ENCODE peak calls at places on chromosome 21, in five cellular contexts. One of them, this sample, is unnamed.

GRCh38 chr21:41071410-41071809 is 96.5 kb upstream of the BACE2 start:
- DNase-seq in fibroblast of mammary gland: no peak
- DNase-seq in A673: no peak
- DNase-seq in left ventricle myocardium inferior: no peak
- DNase-seq in PC-9: no peak
- DNase-seq in this sample: no peak

GRCh38 chr21:20739421-20739820 is 258.8 kb upstream of the NCAM2 start:
- DNase-seq in PC-9: no peak
- DNase-seq in A673: peak
- DNase-seq in left ventricle myocardium inferior: no peak
- DNase-seq in fibroblast of mammary gland: no peak
- DNase-seq in this sample: no peak

GRCh38 chr21:34128124-34128523 is 54.7 kb downstream of the MRPS6 start:
- DNase-seq in fibroblast of mammary gland: no peak
- DNase-seq in left ventricle myocardium inferior: no peak
- DNase-seq in A673: no peak
- DNase-seq in PC-9: no peak
- DNase-seq in this sample: no peak

GRCh38 chr21:28798798-28799197 is 193.9 kb downstream of the LTN1 start:
- DNase-seq in fibroblast of mammary gland: peak
- DNase-seq in left ventricle myocardium inferior: no peak
- DNase-seq in PC-9: no peak
- DNase-seq in A673: no peak
- DNase-seq in this sample: no peak

GRCh38 chr21:17819878-17820232 is 699 bp upstream of the C21orf91 start:
- DNase-seq in left ventricle myocardium inferior: no peak
- DNase-seq in A673: no peak
- DNase-seq in fibroblast of mammary gland: no peak
- DNase-seq in PC-9: no peak
- DNase-seq in this sample: no peak

GRCh38 chr21:17732306-17732705 is 86.8 kb downstream of the C21orf91 start:
- DNase-seq in left ventricle myocardium inferior: no peak
- DNase-seq in A673: peak
- DNase-seq in PC-9: no peak
- DNase-seq in fibroblast of mammary gland: peak
- DNase-seq in this sample: no peak

GRCh38 chr21:44085491-44086321 is 21.5 kb upstream of the PWP2 start:
- DNase-seq in fibroblast of mammary gland: no peak
- DNase-seq in PC-9: no peak
- DNase-seq in A673: no peak
- DNase-seq in left ventricle myocardium inferior: peak
- DNase-seq in this sample: peak

GRCh38 chr21:29238052-29238966 is 60.4 kb upstream of the BACH1 start:
- DNase-seq in fibroblast of mammary gland: peak
- DNase-seq in PC-9: no peak
- DNase-seq in left ventricle myocardium inferior: no peak
- DNase-seq in A673: no peak
- DNase-seq in this sample: no peak

GRCh38 chr21:32371913-32372314 is 20.9 kb downstream of the URB1 start:
- DNase-seq in A673: no peak
- DNase-seq in left ventricle myocardium inferior: no peak
- DNase-seq in PC-9: peak
- DNase-seq in fibroblast of mammary gland: peak
- DNase-seq in this sample: peak

GRCh38 chr21:32597205-32597604 is 11.9 kb upstream of the TCP10L start:
- DNase-seq in fibroblast of mammary gland: peak
- DNase-seq in left ventricle myocardium inferior: no peak
- DNase-seq in A673: peak
- DNase-seq in PC-9: no peak
- DNase-seq in this sample: no peak

GRCh38 chr21:22224261-22224660 is 1226.1 kb downstream of the NCAM2 start:
- DNase-seq in left ventricle myocardium inferior: no peak
- DNase-seq in fibroblast of mammary gland: no peak
- DNase-seq in A673: no peak
- DNase-seq in PC-9: no peak
- DNase-seq in this sample: no peak

GRCh38 chr21:27584266-27584665 is 617.4 kb upstream of the ADAMTS5 start:
- DNase-seq in A673: no peak
- DNase-seq in left ventricle myocardium inferior: no peak
- DNase-seq in fibroblast of mammary gland: no peak
- DNase-seq in PC-9: no peak
- DNase-seq in this sample: no peak

GRCh38 chr21:27693376-27693775 is 726.5 kb upstream of the ADAMTS5 start:
- DNase-seq in PC-9: no peak
- DNase-seq in fibroblast of mammary gland: peak
- DNase-seq in A673: no peak
- DNase-seq in left ventricle myocardium inferior: no peak
- DNase-seq in this sample: no peak

GRCh38 chr21:28633803-28634572 is 358.7 kb downstream of the LTN1 start:
- DNase-seq in PC-9: no peak
- DNase-seq in A673: peak
- DNase-seq in fibroblast of mammary gland: peak
- DNase-seq in left ventricle myocardium inferior: peak
- DNase-seq in this sample: no peak

GRCh38 chr21:41207401-41208388 is 39.7 kb downstream of the BACE2 start:
- DNase-seq in PC-9: no peak
- DNase-seq in left ventricle myocardium inferior: peak
- DNase-seq in fibroblast of mammary gland: peak
- DNase-seq in A673: no peak
- DNase-seq in this sample: no peak

GRCh38 chr21:35573472-35574389 is 486.6 kb downstream of the SETD4 start:
- DNase-seq in A673: no peak
- DNase-seq in left ventricle myocardium inferior: no peak
- DNase-seq in fibroblast of mammary gland: peak
- DNase-seq in PC-9: no peak
- DNase-seq in this sample: no peak

GRCh38 chr21:27802816-27803475 is 836.1 kb upstream of the ADAMTS5 start:
- DNase-seq in fibroblast of mammary gland: peak
- DNase-seq in PC-9: no peak
- DNase-seq in left ventricle myocardium inferior: no peak
- DNase-seq in A673: peak
- DNase-seq in this sample: no peak

GRCh38 chr21:14554948-14555347 is 8.8 kb upstream of the SAMSN1 start:
- DNase-seq in left ventricle myocardium inferior: no peak
- DNase-seq in PC-9: no peak
- DNase-seq in A673: no peak
- DNase-seq in fibroblast of mammary gland: peak
- DNase-seq in this sample: no peak

GRCh38 chr21:29376556-29376955 is 77.8 kb downstream of the BACH1 start:
- DNase-seq in A673: peak
- DNase-seq in left ventricle myocardium inferior: no peak
- DNase-seq in PC-9: peak
- DNase-seq in fibroblast of mammary gland: peak
- DNase-seq in this sample: no peak

GRCh38 chr21:37956772-37957171 is 40.5 kb upstream of the KCNJ6 start:
- DNase-seq in PC-9: no peak
- DNase-seq in fibroblast of mammary gland: no peak
- DNase-seq in A673: no peak
- DNase-seq in left ventricle myocardium inferior: no peak
- DNase-seq in this sample: no peak

GRCh38 chr21:32190491-32191144 is 88.2 kb downstream of the MIS18A start:
- DNase-seq in left ventricle myocardium inferior: no peak
- DNase-seq in A673: no peak
- DNase-seq in PC-9: no peak
- DNase-seq in fibroblast of mammary gland: no peak
- DNase-seq in this sample: no peak

GRCh38 chr21:29434081-29434480 is 135.4 kb downstream of the BACH1 start:
- DNase-seq in PC-9: no peak
- DNase-seq in A673: no peak
- DNase-seq in left ventricle myocardium inferior: no peak
- DNase-seq in fibroblast of mammary gland: no peak
- DNase-seq in this sample: no peak

GRCh38 chr21:21200103-21200938 is 202.1 kb downstream of the NCAM2 start:
- DNase-seq in left ventricle myocardium inferior: peak
- DNase-seq in A673: peak
- DNase-seq in PC-9: peak
- DNase-seq in fibroblast of mammary gland: peak
- DNase-seq in this sample: peak

GRCh38 chr21:40800126-40800525 is 46.8 kb downstream of the DSCAM start:
- DNase-seq in fibroblast of mammary gland: no peak
- DNase-seq in PC-9: no peak
- DNase-seq in left ventricle myocardium inferior: no peak
- DNase-seq in A673: no peak
- DNase-seq in this sample: no peak

GRCh38 chr21:21295303-21295702 is 297.1 kb downstream of the NCAM2 start:
- DNase-seq in A673: no peak
- DNase-seq in fibroblast of mammary gland: no peak
- DNase-seq in left ventricle myocardium inferior: no peak
- DNase-seq in PC-9: no peak
- DNase-seq in this sample: no peak

GRCh38 chr21:44253832-44254700 is 7.6 kb downstream of the DNMT3L start:
- DNase-seq in left ventricle myocardium inferior: no peak
- DNase-seq in fibroblast of mammary gland: no peak
- DNase-seq in A673: no peak
- DNase-seq in PC-9: no peak
- DNase-seq in this sample: peak

GRCh38 chr21:33541105-33541711 is 709 bp downstream of the GART start:
- DNase-seq in PC-9: peak
- DNase-seq in fibroblast of mammary gland: peak
- DNase-seq in A673: peak
- DNase-seq in left ventricle myocardium inferior: no peak
- DNase-seq in this sample: no peak

GRCh38 chr21:32212116-32212515 is 66.7 kb downstream of the MIS18A start:
- DNase-seq in A673: no peak
- DNase-seq in fibroblast of mammary gland: no peak
- DNase-seq in PC-9: no peak
- DNase-seq in left ventricle myocardium inferior: no peak
- DNase-seq in this sample: no peak

GRCh38 chr21:45280178-45280821 is 7.4 kb downstream of the POFUT2 start:
- DNase-seq in left ventricle myocardium inferior: no peak
- DNase-seq in fibroblast of mammary gland: no peak
- DNase-seq in A673: no peak
- DNase-seq in PC-9: no peak
- DNase-seq in this sample: no peak

GRCh38 chr21:45280969-45281368 is 6.7 kb downstream of the POFUT2 start:
- DNase-seq in PC-9: no peak
- DNase-seq in A673: no peak
- DNase-seq in fibroblast of mammary gland: no peak
- DNase-seq in left ventricle myocardium inferior: no peak
- DNase-seq in this sample: peak

GRCh38 chr21:45282283-45283018 is 5.2 kb downstream of the POFUT2 start:
- DNase-seq in left ventricle myocardium inferior: no peak
- DNase-seq in fibroblast of mammary gland: no peak
- DNase-seq in PC-9: no peak
- DNase-seq in A673: no peak
- DNase-seq in this sample: peak

GRCh38 chr21:45283019-45283610 is 4.6 kb downstream of the POFUT2 start:
- DNase-seq in left ventricle myocardium inferior: no peak
- DNase-seq in PC-9: no peak
- DNase-seq in fibroblast of mammary gland: no peak
- DNase-seq in A673: no peak
- DNase-seq in this sample: no peak

GRCh38 chr21:45281411-45282282 is 6.0 kb downstream of the POFUT2 start:
- DNase-seq in left ventricle myocardium inferior: no peak
- DNase-seq in A673: no peak
- DNase-seq in fibroblast of mammary gland: no peak
- DNase-seq in PC-9: no peak
- DNase-seq in this sample: peak
- H3K4me3 ChIP-seq in left ventricle myocardium inferior: no peak
- H3K4me3 ChIP-seq in A673: no peak
- H3K4me3 ChIP-seq in fibroblast of mammary gland: no peak
- H3K4me3 ChIP-seq in PC-9: no peak
- H3K4me3 ChIP-seq in this sample: no peak

DNA sequence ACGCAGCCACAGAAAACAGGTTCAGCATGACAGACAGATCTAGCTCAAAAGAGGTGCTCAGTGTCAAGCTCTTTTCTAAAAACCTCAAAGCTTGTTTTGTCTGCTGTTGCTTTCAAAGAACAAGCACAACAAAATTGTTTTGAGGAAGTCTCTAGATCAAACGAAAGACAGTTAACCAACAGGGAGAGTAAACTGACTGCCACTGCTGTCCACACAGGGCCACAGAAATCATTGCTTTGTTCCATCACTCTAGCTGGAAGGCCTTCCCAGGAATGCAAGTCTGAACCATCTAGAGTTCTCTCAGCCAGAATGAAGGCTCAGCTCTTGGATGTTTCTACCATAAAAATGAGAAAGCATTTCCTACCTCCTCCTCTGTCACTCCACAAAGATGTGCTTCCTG is 12.7 kb downstream of the APP start:
- DNase-seq in left ventricle myocardium inferior: no peak
- DNase-seq in fibroblast of mammary gland: no peak
- DNase-seq in A673: no peak
- DNase-seq in PC-9: no peak
- DNase-seq in this sample: no peak
- H3K4me3 ChIP-seq in left ventricle myocardium inferior: no peak
- H3K4me3 ChIP-seq in fibroblast of mammary gland: no peak
- H3K4me3 ChIP-seq in A673: no peak
- H3K4me3 ChIP-seq in PC-9: no peak
- H3K4me3 ChIP-seq in this sample: no peak

GRCh38 chr21:36698160-36699025 is 522 bp upstream of the SIM2 start:
- DNase-seq in fibroblast of mammary gland: no peak
- DNase-seq in PC-9: peak
- DNase-seq in left ventricle myocardium inferior: no peak
- DNase-seq in A673: no peak
- DNase-seq in this sample: no peak

GRCh38 chr21:36699546-36700294 is 805 bp downstream of the SIM2 start:
- DNase-seq in PC-9: no peak
- DNase-seq in left ventricle myocardium inferior: no peak
- DNase-seq in fibroblast of mammary gland: no peak
- DNase-seq in A673: no peak
- DNase-seq in this sample: peak

GRCh38 chr21:36700295-36700960 is 1.5 kb downstream of the SIM2 start:
- DNase-seq in PC-9: no peak
- DNase-seq in A673: no peak
- DNase-seq in left ventricle myocardium inferior: no peak
- DNase-seq in fibroblast of mammary gland: no peak
- DNase-seq in this sample: no peak

GRCh38 chr21:36697473-36698159 is 1.3 kb upstream of the SIM2 start:
- DNase-seq in PC-9: no peak
- DNase-seq in left ventricle myocardium inferior: no peak
- DNase-seq in A673: no peak
- DNase-seq in fibroblast of mammary gland: no peak
- DNase-seq in this sample: peak

GRCh38 chr21:36699026-36699545 is at the start of gene SIM2:
- DNase-seq in fibroblast of mammary gland: peak
- DNase-seq in PC-9: peak
- DNase-seq in A673: peak
- DNase-seq in left ventricle myocardium inferior: no peak
- DNase-seq in this sample: no peak
- H3K4me3 ChIP-seq in fibroblast of mammary gland: no peak
- H3K4me3 ChIP-seq in PC-9: peak
- H3K4me3 ChIP-seq in A673: peak
- H3K4me3 ChIP-seq in left ventricle myocardium inferior: peak
- H3K4me3 ChIP-seq in this sample: no peak

GRCh38 chr21:24852610-24853195 is 754.6 kb downstream of the MRPL39 start:
- DNase-seq in A673: no peak
- DNase-seq in left ventricle myocardium inferior: no peak
- DNase-seq in fibroblast of mammary gland: no peak
- DNase-seq in PC-9: no peak
- DNase-seq in this sample: no peak
- H3K4me3 ChIP-seq in A673: no peak
- H3K4me3 ChIP-seq in left ventricle myocardium inferior: no peak
- H3K4me3 ChIP-seq in fibroblast of mammary gland: no peak
- H3K4me3 ChIP-seq in PC-9: no peak
- H3K4me3 ChIP-seq in this sample: no peak

This sample was measured in left lung.